ENCODE peak calls at places on chromosomes 11 and 22, in four cellular contexts. S is glutamatergic neuron, G is NCI-H460, D is neural progenitor cell. B is an unnamed sample.

GRCh38 chr11:116829525-116830183 is at the start of gene APOC3:
- DNase-seq in G (no peak), D (no peak), S (no peak), B (no peak)

GRCh38 chr11:61332266-61332822 is 561 bp downstream of the DDB1 start:
- DNase-seq in D (peak), S (no peak), G (no peak), B (no peak)

GRCh38 chr11:112310414-112310813 is 49.8 kb upstream of the PLET1 start:
- DNase-seq in S (no peak), G (no peak), D (no peak), B (no peak)

GRCh38 chr11:1777737-1778136 is 14.0 kb upstream of the CTSD start:
- DNase-seq in D (no peak), S (no peak), G (no peak), B (no peak)

GRCh38 chr22:21628386-21629261 is 1.2 kb downstream of the YDJC start:
- DNase-seq in D (no peak), S (no peak), G (no peak), B (no peak)

GRCh38 chr11:103013426-103013825 is 57.9 kb upstream of the MMP13 start:
- DNase-seq in G (no peak), D (no peak), S (no peak), B (no peak)

GRCh38 chr22:45823331-45823730 is 151.7 kb downstream of the ATXN10 start:
- DNase-seq in D (no peak), S (no peak), G (no peak), B (no peak)

GRCh38 chr11:66868726-66869291 is 11.9 kb downstream of the LRFN4 start:
- DNase-seq in S (peak), G (peak), D (peak), B (no peak)

GRCh38 chr11:1202776-1203504 is 19.9 kb upstream of the MUC5B start:
- DNase-seq in S (peak), G (peak), D (peak), B (peak)

GRCh38 chr22:45553333-45554039 is 50.8 kb downstream of the FBLN1 start:
- DNase-seq in S (peak), G (peak), D (peak), B (peak)

GRCh38 chr11:10602945-10603344 is 34.5 kb upstream of the LYVE1 start:
- DNase-seq in G (no peak), D (no peak), S (no peak), B (no peak)

GRCh38 chr22:26295583-26296126 is 126.4 kb downstream of the SEZ6L start:
- DNase-seq in S (no peak), G (peak), D (no peak), B (no peak)

GRCh38 chr11:118928870-118929495 is 3.3 kb upstream of the BCL9L start:
- DNase-seq in D (no peak), G (no peak), S (peak), B (peak)

GRCh38 chr11:64232182-64233018 is 2.0 kb upstream of the VEGFB start:
- DNase-seq in S (no peak), G (no peak), D (no peak), B (no peak)

GRCh38 chr22:45237065-45237990 is 3.4 kb downstream of the KIAA0930 start:
- DNase-seq in G (no peak), D (no peak), S (no peak), B (no peak)

GRCh38 chr11:101706541-101706940 is 122.7 kb upstream of the TRPC6 start:
- DNase-seq in S (no peak), D (no peak), G (no peak), B (no peak)